ENCODE peak calls at places on chromosomes 12 and 14, in eight cellular contexts. Y is LoVo; V is bronchial epithelial cell; N is activated naive CD8-positive, alpha-beta T cell treated with anti-CD3 and anti-CD28 coated beads, Interleukin-2, amount 50 U/mL, for 24 hours; O is right lobe of liver; G is GM12892; F is cardiac muscle cell; X is naive thymus-derived CD8-positive, alpha-beta T cell. C is an unnamed sample.

GRCh38 chr12:131018221-131018620 is 64.5 kb downstream of the ADGRD1 start:
- DNase-seq in N (no peak), O (no peak), G (no peak), V (no peak), F (no peak), Y (no peak), X (no peak), C (no peak)

GRCh38 chr12:106679576-106679975 is 94.9 kb upstream of the RIC8B start:
- DNase-seq in Y (no peak), O (no peak), V (no peak), G (no peak), F (no peak), N (no peak), X (no peak), C (no peak)

GRCh38 chr14:102731101-102731870 is 46.0 kb upstream of the TRAF3 start:
- DNase-seq in N (no peak), G (no peak), Y (no peak), O (no peak), F (no peak), V (no peak), X (no peak), C (no peak)

GRCh38 chr12:3178671-3179413 is 101.7 kb downstream of the TSPAN9 start:
- DNase-seq in G (no peak), X (no peak), V (no peak), N (no peak), O (peak; percentile 44), Y (no peak), F (no peak), C (no peak)

GRCh38 chr14:80549141-80549540 is 337.8 kb upstream of the DIO2 start:
- DNase-seq in F (peak; percentile 41), Y (no peak), O (no peak), V (peak; percentile 9), X (no peak), G (no peak), N (no peak), C (no peak)

GRCh38 chr14:33352821-33353220 is 414.1 kb downstream of the NPAS3 start:
- DNase-seq in Y (no peak), X (no peak), G (no peak), N (no peak), F (peak; percentile 16), V (no peak), O (no peak), C (no peak)

GRCh38 chr12:82058197-82058596 is 299.0 kb upstream of the PPFIA2 start:
- DNase-seq in N (no peak), V (peak; percentile 60), O (no peak), G (no peak), Y (no peak), F (no peak), X (no peak), C (no peak)

GRCh38 chr12:130989391-130989790 is 35.7 kb downstream of the ADGRD1 start:
- DNase-seq in Y (no peak), X (no peak), G (no peak), V (no peak), O (no peak), N (no peak), F (no peak), C (no peak)

GRCh38 chr14:69360438-69361108 is 37.5 kb downstream of the ERH start:
- DNase-seq in Y (no peak), F (no peak), X (no peak), V (no peak), G (no peak), N (no peak), O (no peak), C (no peak)

GRCh38 chr14:60721331-60722162 is 2.6 kb downstream of the SIX4 start:
- DNase-seq in X (peak; percentile 30), G (peak; percentile 39), N (peak; percentile 65), V (peak; percentile 31), O (peak; percentile 61), F (peak; percentile 44), Y (peak; percentile 46), C (peak; percentile 7)

GRCh38 chr14:92917041-92917940 is 5.7 kb upstream of the CHGA start:
- DNase-seq in N (no peak), O (no peak), V (no peak), X (no peak), Y (no peak), G (no peak), F (no peak), C (no peak)

GRCh38 chr14:74405663-74406062 is 20.3 kb downstream of the SYNDIG1L start:
- DNase-seq in F (no peak), N (no peak), X (no peak), V (no peak), Y (no peak), G (no peak), O (no peak), C (no peak)